ENCODE peak calls at places on chromosomes 1 and 21, in ten cellular contexts. I, X, R, T, G, L, Y, J, B and O are unnamed samples.

GRCh38 chr21:41620541-41620940 is 112.6 kb upstream of the TMPRSS2 start:
- DNase-seq in I (no peak), X (no peak), R (no peak), T (no peak), G (no peak), L (no peak), Y (no peak), J (no peak), B (no peak), O (no peak)

GRCh38 chr1:18953656-18954259 is 2.7 kb downstream of the IFFO2 start:
- DNase-seq in I (no peak), X (no peak), R (no peak), T (no peak), G (no peak), L (no peak), Y (no peak), J (no peak), B (peak; percentile 85), O (no peak)

GRCh38 chr1:177983824-177984528 is 14.1 kb upstream of the SEC16B start:
- DNase-seq in I (no peak), X (peak; percentile 48), R (no peak), T (peak; percentile 64), G (peak; percentile 80), L (no peak), Y (peak; percentile 92), J (no peak), B (peak; percentile 89), O (peak; percentile 92)

GRCh38 chr1:86394416-86394815 is 1.7 kb downstream of the ODF2L start:
- DNase-seq in I (no peak), X (no peak), R (no peak), T (no peak), G (no peak), L (no peak), Y (no peak), J (no peak), B (peak; percentile 27), O (no peak)

GRCh38 chr1:1166642-1167415 is 6.9 kb upstream of the TTLL10 start:
- DNase-seq in I (no peak), X (no peak), R (no peak), T (no peak), G (no peak), L (no peak), Y (no peak), J (no peak), B (no peak), O (no peak)

GRCh38 chr1:178536844-178537371 is 24.0 kb downstream of the TEX35 start:
- DNase-seq in I (no peak), X (no peak), R (no peak), T (peak; percentile 92), G (peak; percentile 93), L (peak; percentile 83), Y (peak; percentile 95), J (peak; percentile 82), B (peak; percentile 72), O (peak; percentile 97)

GRCh38 chr1:170471310-170471839 is 60.6 kb upstream of the GORAB start:
- DNase-seq in I (no peak), X (no peak), R (no peak), T (no peak), G (peak; percentile 24), L (no peak), Y (no peak), J (no peak), B (no peak), O (peak; percentile 39)

GRCh38 chr1:25023826-25024225 is 93.8 kb upstream of the RUNX3 start:
- DNase-seq in I (no peak), X (no peak), R (no peak), T (no peak), G (no peak), L (no peak), Y (no peak), J (no peak), B (no peak), O (no peak)

GRCh38 chr1:55018395-55018794 is 19.7 kb downstream of the BSND start:
- DNase-seq in I (no peak), X (no peak), R (no peak), T (no peak), G (no peak), L (no peak), Y (no peak), J (peak; percentile 32), B (no peak), O (no peak)

GRCh38 chr1:187563191-187563590 is 734.4 kb downstream of the PLA2G4A start:
- DNase-seq in I (no peak), X (no peak), R (no peak), T (no peak), G (no peak), L (no peak), Y (no peak), J (no peak), B (no peak), O (no peak)

GRCh38 chr1:65243492-65243891 is 65.9 kb upstream of the DNAJC6 start:
- DNase-seq in I (no peak), X (no peak), R (no peak), T (no peak), G (no peak), L (no peak), Y (no peak), J (no peak), B (no peak), O (no peak)

GRCh38 chr1:203422656-203423055 is 53.0 kb upstream of the PRELP start:
- DNase-seq in I (no peak), X (no peak), R (no peak), T (no peak), G (no peak), L (no peak), Y (no peak), J (no peak), B (peak; percentile 40), O (peak; percentile 50)

GRCh38 chr1:197183195-197183748 is 36.8 kb upstream of the ASPM start:
- DNase-seq in I (no peak), X (no peak), R (no peak), T (no peak), G (no peak), L (no peak), Y (no peak), J (no peak), B (no peak), O (no peak)

GRCh38 chr1:202762019-202762418 is 46.2 kb downstream of the KDM5B start:
- DNase-seq in I (no peak), X (no peak), R (no peak), T (no peak), G (no peak), L (no peak), Y (no peak), J (no peak), B (no peak), O (no peak)

GRCh38 chr1:22363403-22364325 is 88.0 kb upstream of the ZBTB40 start:
- DNase-seq in I (no peak), X (no peak), R (no peak), T (no peak), G (no peak), L (no peak), Y (no peak), J (no peak), B (no peak), O (no peak)

GRCh38 chr1:22365331-22366295 is 86.0 kb upstream of the ZBTB40 start:
- DNase-seq in I (no peak), X (no peak), R (no peak), T (no peak), G (no peak), L (no peak), Y (no peak), J (no peak), B (no peak), O (no peak)

GRCh38 chr1:22364326-22364650 is 87.4 kb upstream of the ZBTB40 start:
- DNase-seq in I (no peak), X (no peak), R (no peak), T (no peak), G (no peak), L (no peak), Y (no peak), J (no peak), B (no peak), O (no peak)

GRCh38 chr1:22366346-22366745 is 85.3 kb upstream of the ZBTB40 start:
- DNase-seq in I (no peak), X (no peak), R (no peak), T (no peak), G (no peak), L (no peak), Y (no peak), J (no peak), B (no peak), O (no peak)

GRCh38 chr1:22364764-22365163 is 86.9 kb upstream of the ZBTB40 start:
- DNase-seq in I (no peak), X (no peak), R (no peak), T (no peak), G (no peak), L (no peak), Y (no peak), J (no peak), B (no peak), O (no peak)
- TF ChIP-seq CTCF in I (no peak), X (peak; percentile 3), R (no peak), T (peak; percentile 6), G (no peak), L (no peak), Y (no peak), J (no peak), B (no peak), O (no peak)

GRCh38 chr1:231786126-231786525 is 159.5 kb downstream of the DISC1 start:
- DNase-seq in I (no peak), X (no peak), R (no peak), T (no peak), G (no peak), L (no peak), Y (no peak), J (no peak), B (no peak), O (no peak)
- TF ChIP-seq CTCF in I (no peak), X (no peak), R (no peak), T (no peak), G (no peak), L (no peak), Y (no peak), J (no peak), B (no peak), O (no peak)

GRCh38 chr1:231421971-231422797 is at the start of gene EGLN1:
- DNase-seq in I (peak; percentile 72), X (peak; percentile 89), R (peak; percentile 94), T (peak; percentile 76), G (peak; percentile 51), L (peak; percentile 87), Y (peak; percentile 65), J (peak; percentile 86), B (peak; percentile 87), O (peak; percentile 37)
- TF ChIP-seq CTCF in I (peak; percentile 10), X (peak; percentile 32), R (peak; percentile 38), T (peak; percentile 20), G (peak; percentile 29), L (peak; percentile 32), Y (peak; percentile 32), J (peak; percentile 60), B (peak; percentile 52), O (peak; percentile 16)

DNA sequence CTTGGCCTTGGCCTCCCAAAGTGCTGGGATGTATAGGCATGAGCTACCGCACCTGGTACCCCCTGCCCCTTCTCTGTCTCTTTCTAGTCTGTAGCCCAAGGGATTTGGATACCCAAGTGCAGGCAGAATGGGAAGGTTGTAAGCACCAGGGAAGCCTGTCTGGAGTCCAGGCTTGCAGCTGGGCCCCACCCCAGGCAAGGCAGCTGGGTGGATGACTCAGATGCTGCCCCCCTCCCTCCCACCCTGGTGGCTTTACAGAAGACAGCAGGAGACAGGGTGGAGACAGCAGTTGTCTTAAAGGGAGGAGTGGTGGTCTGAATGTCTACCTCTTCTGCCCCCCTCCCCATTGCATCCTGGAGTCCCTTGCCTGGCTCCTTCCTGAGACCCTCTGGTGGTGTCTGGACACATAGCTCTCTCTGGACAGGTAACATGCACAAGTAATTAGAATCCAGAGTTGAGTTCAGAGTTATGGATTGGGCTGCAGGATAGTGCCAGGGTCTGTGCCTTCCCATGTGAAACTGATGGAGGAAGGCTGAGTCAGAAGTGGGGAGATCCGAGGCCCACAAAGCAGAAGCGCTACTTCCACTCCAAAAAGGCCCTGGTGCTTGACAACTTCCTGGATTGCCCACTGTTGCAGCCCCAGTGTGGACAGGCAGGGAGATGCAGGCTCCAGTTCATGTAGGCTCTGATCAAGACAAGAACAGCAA is 5.1 kb downstream of the LMNA start:
- DNase-seq in I (no peak), X (no peak), R (peak; percentile 69), T (no peak), G (no peak), L (no peak), Y (no peak), J (peak; percentile 72), B (peak; percentile 74), O (no peak)
- TF ChIP-seq CTCF in I (no peak), X (peak; percentile 2), R (no peak), T (no peak), G (no peak), L (no peak), Y (no peak), J (no peak), B (peak; percentile 17), O (no peak)